ENCODE peak calls at places on chromosome 4, in six cellular contexts. One of them, this sample, is unnamed.

GRCh38 chr4:56511098-56511497 is 5.5 kb downstream of the ARL9 start:
- DNase-seq in choroid plexus epithelial cell: no peak
- DNase-seq in transverse colon: peak; percentile 13
- DNase-seq in CD8-positive, alpha-beta T cell: no peak
- DNase-seq in GM20000: no peak
- DNase-seq in fibroblast of mammary gland: no peak
- DNase-seq in this sample: no peak

GRCh38 chr4:156109943-156110925 is 156.6 kb upstream of the CTSO start:
- DNase-seq in choroid plexus epithelial cell: peak; percentile 70
- DNase-seq in CD8-positive, alpha-beta T cell: no peak
- DNase-seq in transverse colon: no peak
- DNase-seq in GM20000: no peak
- DNase-seq in fibroblast of mammary gland: peak; percentile 70
- DNase-seq in this sample: no peak

GRCh38 chr4:95197353-95197752 is 351.4 kb downstream of the UNC5C start:
- DNase-seq in transverse colon: no peak
- DNase-seq in GM20000: no peak
- DNase-seq in choroid plexus epithelial cell: no peak
- DNase-seq in fibroblast of mammary gland: no peak
- DNase-seq in CD8-positive, alpha-beta T cell: no peak
- DNase-seq in this sample: no peak

GRCh38 chr4:82194329-82194728 is 179.5 kb downstream of the HNRNPD start:
- DNase-seq in choroid plexus epithelial cell: no peak
- DNase-seq in CD8-positive, alpha-beta T cell: no peak
- DNase-seq in transverse colon: no peak
- DNase-seq in fibroblast of mammary gland: no peak
- DNase-seq in GM20000: no peak
- DNase-seq in this sample: no peak

GRCh38 chr4:76270776-76271175 is 19.3 kb downstream of the FAM47E start:
- DNase-seq in GM20000: no peak
- DNase-seq in transverse colon: no peak
- DNase-seq in choroid plexus epithelial cell: no peak
- DNase-seq in fibroblast of mammary gland: no peak
- DNase-seq in CD8-positive, alpha-beta T cell: no peak
- DNase-seq in this sample: no peak

GRCh38 chr4:86283341-86283740 is 76.5 kb downstream of the MAPK10 start:
- DNase-seq in choroid plexus epithelial cell: no peak
- DNase-seq in GM20000: no peak
- DNase-seq in CD8-positive, alpha-beta T cell: no peak
- DNase-seq in transverse colon: no peak
- DNase-seq in fibroblast of mammary gland: no peak
- DNase-seq in this sample: no peak

GRCh38 chr4:45453258-45453841 is 670.5 kb downstream of the GABRG1 start:
- DNase-seq in transverse colon: no peak
- DNase-seq in fibroblast of mammary gland: peak; percentile 34
- DNase-seq in choroid plexus epithelial cell: peak; percentile 39
- DNase-seq in CD8-positive, alpha-beta T cell: no peak
- DNase-seq in GM20000: peak; percentile 36
- DNase-seq in this sample: no peak

GRCh38 chr4:3780347-3781171 is 14.4 kb downstream of the ADRA2C start:
- DNase-seq in transverse colon: no peak
- DNase-seq in CD8-positive, alpha-beta T cell: no peak
- DNase-seq in choroid plexus epithelial cell: no peak
- DNase-seq in fibroblast of mammary gland: no peak
- DNase-seq in GM20000: no peak
- DNase-seq in this sample: no peak

GRCh38 chr4:55921093-55921492 is 27.7 kb upstream of the CEP135 start:
- DNase-seq in CD8-positive, alpha-beta T cell: no peak
- DNase-seq in GM20000: no peak
- DNase-seq in fibroblast of mammary gland: peak; percentile 35
- DNase-seq in choroid plexus epithelial cell: no peak
- DNase-seq in transverse colon: no peak
- DNase-seq in this sample: no peak

GRCh38 chr4:75494563-75494962 is 19.6 kb downstream of the RCHY1 start:
- DNase-seq in choroid plexus epithelial cell: peak; percentile 81
- DNase-seq in transverse colon: no peak
- DNase-seq in fibroblast of mammary gland: peak; percentile 91
- DNase-seq in GM20000: no peak
- DNase-seq in CD8-positive, alpha-beta T cell: no peak
- DNase-seq in this sample: no peak

GRCh38 chr4:4655901-4656300 is 114.1 kb upstream of the STX18 start:
- DNase-seq in choroid plexus epithelial cell: no peak
- DNase-seq in CD8-positive, alpha-beta T cell: no peak
- DNase-seq in fibroblast of mammary gland: peak; percentile 69
- DNase-seq in GM20000: no peak
- DNase-seq in transverse colon: no peak
- DNase-seq in this sample: no peak

GRCh38 chr4:53592686-53593641 is 1.7 kb upstream of the LNX1 start:
- DNase-seq in transverse colon: peak; percentile 69
- DNase-seq in choroid plexus epithelial cell: peak; percentile 47
- DNase-seq in GM20000: no peak
- DNase-seq in CD8-positive, alpha-beta T cell: no peak
- DNase-seq in fibroblast of mammary gland: peak; percentile 41
- DNase-seq in this sample: peak; percentile 43

GRCh38 chr4:81565137-81565870 is 93.6 kb upstream of the RASGEF1B start:
- DNase-seq in fibroblast of mammary gland: peak; percentile 35
- DNase-seq in GM20000: no peak
- DNase-seq in transverse colon: peak; percentile 82
- DNase-seq in choroid plexus epithelial cell: peak; percentile 47
- DNase-seq in CD8-positive, alpha-beta T cell: no peak
- DNase-seq in this sample: no peak

GRCh38 chr4:150746156-150746555 is 164.2 kb downstream of the MAB21L2 start:
- DNase-seq in GM20000: no peak
- DNase-seq in choroid plexus epithelial cell: peak; percentile 73
- DNase-seq in CD8-positive, alpha-beta T cell: no peak
- DNase-seq in fibroblast of mammary gland: peak; percentile 27
- DNase-seq in transverse colon: no peak
- DNase-seq in this sample: no peak

GRCh38 chr4:41214158-41215146 is at the start of gene APBB2:
- DNase-seq in GM20000: peak; percentile 93
- DNase-seq in transverse colon: peak; percentile 95
- DNase-seq in CD8-positive, alpha-beta T cell: no peak
- DNase-seq in fibroblast of mammary gland: peak; percentile 95
- DNase-seq in choroid plexus epithelial cell: peak; percentile 98
- DNase-seq in this sample: peak; percentile 95

GRCh38 chr4:40557741-40558140 is 71.9 kb downstream of the RBM47 start:
- DNase-seq in CD8-positive, alpha-beta T cell: no peak
- DNase-seq in GM20000: no peak
- DNase-seq in choroid plexus epithelial cell: no peak
- DNase-seq in fibroblast of mammary gland: no peak
- DNase-seq in transverse colon: no peak
- DNase-seq in this sample: no peak

GRCh38 chr4:74632634-74633033 is 161.7 kb downstream of the BTC start:
- DNase-seq in choroid plexus epithelial cell: peak; percentile 99
- DNase-seq in transverse colon: peak; percentile 24
- DNase-seq in GM20000: no peak
- DNase-seq in CD8-positive, alpha-beta T cell: peak; percentile 35
- DNase-seq in fibroblast of mammary gland: peak; percentile 100
- DNase-seq in this sample: no peak

GRCh38 chr4:83115000-83115399 is 471 bp upstream of the PLAC8 start:
- DNase-seq in CD8-positive, alpha-beta T cell: no peak
- DNase-seq in fibroblast of mammary gland: peak; percentile 45
- DNase-seq in transverse colon: no peak
- DNase-seq in GM20000: no peak
- DNase-seq in choroid plexus epithelial cell: peak; percentile 74
- DNase-seq in this sample: no peak

GRCh38 chr4:169557061-169557636 is 55.2 kb downstream of the NEK1 start:
- DNase-seq in choroid plexus epithelial cell: no peak
- DNase-seq in CD8-positive, alpha-beta T cell: no peak
- DNase-seq in transverse colon: no peak
- DNase-seq in fibroblast of mammary gland: no peak
- DNase-seq in GM20000: no peak
- DNase-seq in this sample: no peak

GRCh38 chr4:169774466-169775445 is 17.0 kb upstream of the HPF1 start:
- DNase-seq in choroid plexus epithelial cell: no peak
- DNase-seq in transverse colon: no peak
- DNase-seq in CD8-positive, alpha-beta T cell: peak; percentile 34
- DNase-seq in fibroblast of mammary gland: no peak
- DNase-seq in GM20000: no peak
- DNase-seq in this sample: no peak

GRCh38 chr4:95095352-95095974 is 337.7 kb downstream of the BMPR1B start:
- DNase-seq in CD8-positive, alpha-beta T cell: no peak
- DNase-seq in transverse colon: no peak
- DNase-seq in fibroblast of mammary gland: peak; percentile 62
- DNase-seq in GM20000: no peak
- DNase-seq in choroid plexus epithelial cell: peak; percentile 74
- DNase-seq in this sample: no peak

GRCh38 chr4:24583451-24584174 is 741 bp downstream of the DHX15 start:
- DNase-seq in CD8-positive, alpha-beta T cell: peak; percentile 33
- DNase-seq in transverse colon: peak; percentile 54
- DNase-seq in fibroblast of mammary gland: peak; percentile 57
- DNase-seq in GM20000: peak; percentile 73
- DNase-seq in choroid plexus epithelial cell: peak; percentile 55
- DNase-seq in this sample: peak; percentile 59

GRCh38 chr4:1864076-1865008 is 6.9 kb upstream of the NSD2 start:
- DNase-seq in fibroblast of mammary gland: no peak
- DNase-seq in choroid plexus epithelial cell: no peak
- DNase-seq in GM20000: no peak
- DNase-seq in CD8-positive, alpha-beta T cell: no peak
- DNase-seq in transverse colon: no peak
- DNase-seq in this sample: no peak

GRCh38 chr4:64385177-64385549 is 24.1 kb downstream of the TECRL start:
- DNase-seq in transverse colon: no peak
- DNase-seq in choroid plexus epithelial cell: no peak
- DNase-seq in fibroblast of mammary gland: no peak
- DNase-seq in CD8-positive, alpha-beta T cell: no peak
- DNase-seq in GM20000: no peak
- DNase-seq in this sample: no peak

GRCh38 chr4:126957555-126958440 is 675.0 kb upstream of the INTU start:
- DNase-seq in GM20000: no peak
- DNase-seq in choroid plexus epithelial cell: peak; percentile 68
- DNase-seq in fibroblast of mammary gland: peak; percentile 71
- DNase-seq in transverse colon: no peak
- DNase-seq in CD8-positive, alpha-beta T cell: no peak
- DNase-seq in this sample: no peak

GRCh38 chr4:52059372-52059771 is 8.3 kb downstream of the SPATA18 start:
- DNase-seq in transverse colon: peak; percentile 23
- DNase-seq in CD8-positive, alpha-beta T cell: no peak
- DNase-seq in choroid plexus epithelial cell: peak; percentile 67
- DNase-seq in fibroblast of mammary gland: peak; percentile 82
- DNase-seq in GM20000: no peak
- DNase-seq in this sample: no peak

GRCh38 chr4:125317526-125317880 is 2.7 kb downstream of the FAT4 start:
- DNase-seq in choroid plexus epithelial cell: peak; percentile 62
- DNase-seq in transverse colon: peak; percentile 21
- DNase-seq in fibroblast of mammary gland: peak; percentile 68
- DNase-seq in CD8-positive, alpha-beta T cell: no peak
- DNase-seq in GM20000: no peak
- DNase-seq in this sample: peak; percentile 12
- TF ChIP-seq CTCF in choroid plexus epithelial cell: peak; percentile 75
- TF ChIP-seq CTCF in transverse colon: peak; percentile 23
- TF ChIP-seq CTCF in fibroblast of mammary gland: peak; percentile 60
- TF ChIP-seq CTCF in CD8-positive, alpha-beta T cell: no peak
- TF ChIP-seq CTCF in GM20000: no peak
- TF ChIP-seq CTCF in this sample: peak; percentile 63

DNA sequence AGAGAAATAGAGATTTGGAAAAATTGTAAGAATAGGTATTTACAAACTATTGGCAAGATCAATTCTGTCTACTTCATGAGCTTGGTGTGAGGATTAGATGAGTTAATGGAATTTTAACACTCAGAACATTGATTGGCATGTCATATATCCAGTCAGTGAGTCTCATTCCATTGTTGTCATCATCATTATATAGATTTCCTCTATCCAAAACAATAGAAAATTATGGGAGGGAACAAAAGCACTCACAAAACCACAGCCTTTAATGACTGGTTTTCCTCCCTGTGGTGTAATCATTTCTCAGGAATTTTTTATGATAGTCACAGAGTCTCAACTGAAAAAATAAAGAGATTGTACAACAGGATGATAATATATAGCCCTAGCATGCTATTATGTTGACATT is 21.1 kb downstream of the KLHL5 start:
- DNase-seq in fibroblast of mammary gland: peak; percentile 38
- DNase-seq in CD8-positive, alpha-beta T cell: no peak
- DNase-seq in transverse colon: no peak
- DNase-seq in choroid plexus epithelial cell: peak; percentile 30
- DNase-seq in GM20000: no peak
- DNase-seq in this sample: no peak
- TF ChIP-seq CTCF in fibroblast of mammary gland: no peak
- TF ChIP-seq CTCF in CD8-positive, alpha-beta T cell: no peak
- TF ChIP-seq CTCF in transverse colon: no peak
- TF ChIP-seq CTCF in choroid plexus epithelial cell: no peak
- TF ChIP-seq CTCF in GM20000: no peak
- TF ChIP-seq CTCF in this sample: no peak

DNA sequence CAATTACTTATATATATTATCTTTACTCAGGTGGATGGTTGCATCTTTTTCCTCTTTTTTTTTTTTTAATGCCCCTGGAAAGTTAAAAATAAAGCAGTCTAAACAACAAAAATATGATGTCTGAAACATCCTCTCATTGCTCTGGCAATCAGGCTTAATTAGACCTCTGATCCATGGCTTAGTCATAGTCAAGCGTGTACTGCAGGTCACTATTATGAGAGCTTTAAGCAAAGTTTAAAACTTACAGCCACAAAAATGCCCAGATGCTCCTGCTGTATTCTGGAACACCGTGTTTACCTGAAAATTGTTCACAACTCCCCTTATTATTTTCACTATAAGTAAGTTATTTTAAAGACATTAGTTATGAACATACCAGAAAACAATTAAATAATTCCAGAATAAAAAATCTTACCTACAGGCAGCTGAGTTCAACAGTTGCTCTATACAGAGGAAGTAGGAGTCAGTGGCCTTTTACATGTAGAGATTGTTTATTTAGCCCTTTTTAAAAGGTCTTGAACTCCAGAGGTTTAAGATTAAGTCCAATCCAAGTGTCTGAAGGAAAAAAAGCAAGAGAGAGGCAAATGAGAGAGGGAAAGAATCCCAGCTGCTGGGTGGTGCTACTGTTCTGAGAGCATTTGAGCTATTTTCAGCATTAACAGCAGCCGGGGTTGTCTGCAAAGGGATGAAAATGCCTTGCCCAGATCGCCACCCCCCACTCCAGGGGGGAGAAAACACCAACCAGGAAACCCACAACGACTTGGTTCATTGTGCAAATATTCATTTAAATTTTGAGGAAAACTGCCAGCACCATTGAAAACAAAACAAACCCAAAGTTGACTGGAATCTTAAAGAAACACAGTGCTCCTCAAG is 36.9 kb downstream of the SORBS2 start:
- DNase-seq in choroid plexus epithelial cell: peak; percentile 96
- DNase-seq in fibroblast of mammary gland: peak; percentile 71
- DNase-seq in CD8-positive, alpha-beta T cell: no peak
- DNase-seq in GM20000: no peak
- DNase-seq in transverse colon: no peak
- DNase-seq in this sample: no peak
- TF ChIP-seq CTCF in choroid plexus epithelial cell: peak; percentile 35
- TF ChIP-seq CTCF in fibroblast of mammary gland: no peak
- TF ChIP-seq CTCF in CD8-positive, alpha-beta T cell: no peak
- TF ChIP-seq CTCF in GM20000: no peak
- TF ChIP-seq CTCF in transverse colon: no peak
- TF ChIP-seq CTCF in this sample: no peak

DNA sequence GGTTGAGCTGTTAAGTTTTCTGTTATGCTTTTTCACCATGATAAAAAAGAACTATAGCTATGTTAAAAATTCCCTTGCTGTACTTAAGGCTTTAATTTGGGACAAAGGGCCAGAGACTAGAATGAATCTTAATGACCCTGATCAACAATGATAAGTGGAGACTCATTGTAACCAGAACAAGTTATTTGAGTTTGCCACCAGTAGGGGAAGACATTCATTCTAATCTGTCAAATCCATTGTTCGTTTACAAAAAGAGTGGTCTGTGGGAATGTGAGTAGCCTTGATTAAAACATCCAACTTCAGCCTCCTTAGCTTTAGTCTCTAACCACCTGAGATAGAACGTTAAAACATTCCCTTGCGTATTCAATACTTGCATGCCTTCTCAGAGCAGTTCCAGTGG is 66.0 kb downstream of the EGF start:
- DNase-seq in GM20000: no peak
- DNase-seq in fibroblast of mammary gland: no peak
- DNase-seq in CD8-positive, alpha-beta T cell: no peak
- DNase-seq in choroid plexus epithelial cell: no peak
- DNase-seq in transverse colon: no peak
- DNase-seq in this sample: no peak
- TF ChIP-seq CTCF in GM20000: no peak
- TF ChIP-seq CTCF in fibroblast of mammary gland: peak; percentile 2
- TF ChIP-seq CTCF in CD8-positive, alpha-beta T cell: no peak
- TF ChIP-seq CTCF in choroid plexus epithelial cell: peak; percentile 21
- TF ChIP-seq CTCF in transverse colon: no peak
- TF ChIP-seq CTCF in this sample: peak; percentile 32